ENCODE peak calls at places on chromosomes 5 and 9, in five cellular contexts. I is endothelial cell, X is GM03348, T is mucosa of descending colon, L is adrenal gland. F is an unnamed sample.

GRCh38 chr9:114409103-114409780 is 21.5 kb upstream of the AKNA start:
- DNase-seq in I (no peak), X (no peak), T (no peak), L (no peak), F (no peak)

GRCh38 chr9:110592075-110592830 is 12.7 kb upstream of the SVEP1 start:
- DNase-seq in I (no peak), X (no peak), T (no peak), L (no peak), F (no peak)

GRCh38 chr9:136409557-136410455 is 608 bp downstream of the ENTR1 start:
- DNase-seq in I (peak), X (peak), T (peak), L (no peak), F (peak)

GRCh38 chr5:160506006-160507004 is 84.7 kb downstream of the PTTG1 start:
- DNase-seq in I (peak), X (peak), T (peak), L (peak), F (peak)

GRCh38 chr5:10192309-10192708 is 57.4 kb downstream of the ATPSCKMT start:
- DNase-seq in I (no peak), X (peak), T (no peak), L (no peak), F (no peak)

GRCh38 chr5:157602505-157602904 is 26.9 kb upstream of the ADAM19 start:
- DNase-seq in I (no peak), X (peak), T (no peak), L (no peak), F (no peak)

GRCh38 chr5:93513298-93513697 is 67.7 kb downstream of the NR2F1-AS1 start:
- DNase-seq in I (no peak), X (no peak), T (no peak), L (no peak), F (no peak)

GRCh38 chr9:30507166-30507565 is 1877.3 kb upstream of the ACO1 start:
- DNase-seq in I (no peak), X (no peak), T (no peak), L (no peak), F (no peak)

GRCh38 chr9:87957839-87958238 is 16.5 kb downstream of the CDK20 start:
- DNase-seq in I (no peak), X (no peak), T (no peak), L (no peak), F (no peak)

GRCh38 chr5:173736923-173737412 is 120.5 kb upstream of the BOD1 start:
- DNase-seq in I (no peak), X (no peak), T (peak), L (no peak), F (peak)

GRCh38 chr9:86721843-86722705 is 225.2 kb downstream of the GAS1 start:
- DNase-seq in I (no peak), X (peak), T (no peak), L (no peak), F (no peak)

GRCh38 chr5:116732591-116732990 is 158.0 kb upstream of the SEMA6A start:
- DNase-seq in I (no peak), X (no peak), T (no peak), L (no peak), F (no peak)

GRCh38 chr5:113612060-113612496 is 98.6 kb downstream of the YTHDC2 start:
- DNase-seq in I (no peak), X (peak), T (no peak), L (no peak), F (no peak)

GRCh38 chr5:57412010-57412409 is 70.6 kb downstream of the ACTBL2 start:
- DNase-seq in I (no peak), X (peak), T (no peak), L (no peak), F (no peak)

GRCh38 chr9:16150938-16151650 is 598.3 kb downstream of the CCDC171 start:
- DNase-seq in I (no peak), X (no peak), T (no peak), L (no peak), F (no peak)

GRCh38 chr5:15752886-15753285 is 252.9 kb downstream of the FBXL7 start:
- DNase-seq in I (no peak), X (no peak), T (peak), L (peak), F (no peak)

GRCh38 chr5:107486489-107486888 is 184.2 kb downstream of the EFNA5 start:
- DNase-seq in I (no peak), X (no peak), T (no peak), L (no peak), F (no peak)

GRCh38 chr5:139745800-139746690 is 49.6 kb upstream of the PSD2 start:
- DNase-seq in I (peak), X (peak), T (peak), L (peak), F (no peak)

GRCh38 chr5:138352722-138353549 is 451 bp downstream of the KDM3B start:
- DNase-seq in I (peak), X (peak), T (peak), L (peak), F (peak)

GRCh38 chr5:9231842-9232241 is 314.0 kb downstream of the SEMA5A start:
- DNase-seq in I (no peak), X (no peak), T (no peak), L (no peak), F (no peak)

GRCh38 chr9:70484232-70485130 is 70.0 kb upstream of the KLF9 start:
- DNase-seq in I (peak), X (peak), T (peak), L (peak), F (peak)